ENCODE peak calls at places on chromosomes 6 and 20, in four cellular contexts. One of them, this sample, is unnamed.

GRCh38 chr6:6749791-6750434 is 161.4 kb downstream of the LY86 start:
- DNase-seq in CD4-positive, alpha-beta T cell: no peak
- DNase-seq in neuronal stem cell: no peak
- DNase-seq in upper lobe of right lung: peak
- DNase-seq in this sample: no peak

GRCh38 chr6:112253505-112253841 is 894 bp downstream of the LAMA4 start:
- DNase-seq in CD4-positive, alpha-beta T cell: no peak
- DNase-seq in neuronal stem cell: no peak
- DNase-seq in upper lobe of right lung: no peak
- DNase-seq in this sample: no peak

GRCh38 chr6:75117701-75118100 is 88.2 kb downstream of the COL12A1 start:
- DNase-seq in CD4-positive, alpha-beta T cell: no peak
- DNase-seq in neuronal stem cell: no peak
- DNase-seq in upper lobe of right lung: no peak
- DNase-seq in this sample: no peak

GRCh38 chr6:122289721-122290501 is 109.5 kb upstream of the HSF2 start:
- DNase-seq in CD4-positive, alpha-beta T cell: no peak
- DNase-seq in neuronal stem cell: no peak
- DNase-seq in upper lobe of right lung: no peak
- DNase-seq in this sample: no peak

GRCh38 chr6:37516076-37516919 is 16.6 kb upstream of the CCDC167 start:
- DNase-seq in CD4-positive, alpha-beta T cell: peak
- DNase-seq in neuronal stem cell: no peak
- DNase-seq in upper lobe of right lung: peak
- DNase-seq in this sample: no peak

GRCh38 chr6:35343092-35343834 is 905 bp downstream of the PPARD start:
- DNase-seq in CD4-positive, alpha-beta T cell: no peak
- DNase-seq in neuronal stem cell: no peak
- DNase-seq in upper lobe of right lung: peak
- DNase-seq in this sample: peak

GRCh38 chr6:157556671-157557430 is 175.9 kb downstream of the ZDHHC14 start:
- DNase-seq in CD4-positive, alpha-beta T cell: no peak
- DNase-seq in neuronal stem cell: no peak
- DNase-seq in upper lobe of right lung: no peak
- DNase-seq in this sample: no peak

GRCh38 chr6:170298688-170299087 is 7.8 kb upstream of the DLL1 start:
- DNase-seq in CD4-positive, alpha-beta T cell: no peak
- DNase-seq in neuronal stem cell: no peak
- DNase-seq in upper lobe of right lung: no peak
- DNase-seq in this sample: no peak

GRCh38 chr6:43378631-43379030 is 9.2 kb upstream of the ZNF318 start:
- DNase-seq in CD4-positive, alpha-beta T cell: no peak
- DNase-seq in neuronal stem cell: no peak
- DNase-seq in upper lobe of right lung: no peak
- DNase-seq in this sample: no peak

GRCh38 chr6:10412948-10413849 is 1.7 kb downstream of the TFAP2A start:
- DNase-seq in CD4-positive, alpha-beta T cell: no peak
- DNase-seq in neuronal stem cell: no peak
- DNase-seq in upper lobe of right lung: peak
- DNase-seq in this sample: no peak

GRCh38 chr6:112927641-112928040 is 580.5 kb downstream of the RFPL4B start:
- DNase-seq in CD4-positive, alpha-beta T cell: no peak
- DNase-seq in neuronal stem cell: no peak
- DNase-seq in upper lobe of right lung: no peak
- DNase-seq in this sample: no peak

GRCh38 chr20:32918751-32919150 is 60.0 kb downstream of the EFCAB8 start:
- DNase-seq in CD4-positive, alpha-beta T cell: no peak
- DNase-seq in neuronal stem cell: no peak
- DNase-seq in upper lobe of right lung: no peak
- DNase-seq in this sample: no peak

GRCh38 chr20:23368316-23369110 is 6.5 kb downstream of the GZF1 start:
- DNase-seq in CD4-positive, alpha-beta T cell: no peak
- DNase-seq in neuronal stem cell: no peak
- DNase-seq in upper lobe of right lung: no peak
- DNase-seq in this sample: no peak

GRCh38 chr6:13795041-13795748 is 19.2 kb downstream of the MCUR1 start:
- DNase-seq in CD4-positive, alpha-beta T cell: peak
- DNase-seq in neuronal stem cell: peak
- DNase-seq in upper lobe of right lung: peak
- DNase-seq in this sample: peak

GRCh38 chr20:41177636-41178035 is 40.3 kb downstream of the PLCG1 start:
- DNase-seq in CD4-positive, alpha-beta T cell: no peak
- DNase-seq in neuronal stem cell: no peak
- DNase-seq in upper lobe of right lung: no peak
- DNase-seq in this sample: peak

GRCh38 chr20:62961310-62961783 is 8.8 kb downstream of the SLC17A9 start:
- DNase-seq in CD4-positive, alpha-beta T cell: no peak
- DNase-seq in neuronal stem cell: no peak
- DNase-seq in upper lobe of right lung: no peak
- DNase-seq in this sample: no peak

GRCh38 chr6:141956046-141956761 is 176.5 kb upstream of the GJE1 start:
- DNase-seq in CD4-positive, alpha-beta T cell: no peak
- DNase-seq in neuronal stem cell: no peak
- DNase-seq in upper lobe of right lung: no peak
- DNase-seq in this sample: no peak

GRCh38 chr6:49551126-49551865 is 828 bp downstream of the C6orf141 start:
- DNase-seq in CD4-positive, alpha-beta T cell: no peak
- DNase-seq in neuronal stem cell: peak
- DNase-seq in upper lobe of right lung: no peak
- DNase-seq in this sample: no peak

GRCh38 chr6:151254451-151255081 is 14.8 kb downstream of the AKAP12 start:
- DNase-seq in CD4-positive, alpha-beta T cell: no peak
- DNase-seq in neuronal stem cell: no peak
- DNase-seq in upper lobe of right lung: no peak
- DNase-seq in this sample: no peak

GRCh38 chr6:89369009-89369408 is 16.5 kb upstream of the UBE2J1 start:
- DNase-seq in CD4-positive, alpha-beta T cell: no peak
- DNase-seq in neuronal stem cell: no peak
- DNase-seq in upper lobe of right lung: peak
- DNase-seq in this sample: peak

GRCh38 chr6:166826264-166826663 is 130.1 kb downstream of the RNASET2 start:
- DNase-seq in CD4-positive, alpha-beta T cell: no peak
- DNase-seq in neuronal stem cell: no peak
- DNase-seq in upper lobe of right lung: no peak
- DNase-seq in this sample: no peak

GRCh38 chr6:2940010-2940850 is 31.1 kb downstream of the SERPINB6 start:
- DNase-seq in CD4-positive, alpha-beta T cell: peak
- DNase-seq in neuronal stem cell: no peak
- DNase-seq in upper lobe of right lung: no peak
- DNase-seq in this sample: no peak

GRCh38 chr6:53335224-53335994 is 13.3 kb downstream of the ELOVL5 start:
- DNase-seq in CD4-positive, alpha-beta T cell: peak
- DNase-seq in neuronal stem cell: no peak
- DNase-seq in upper lobe of right lung: no peak
- DNase-seq in this sample: no peak
- H3K27ac ChIP-seq in CD4-positive, alpha-beta T cell: peak
- H3K27ac ChIP-seq in neuronal stem cell: no peak
- H3K27ac ChIP-seq in upper lobe of right lung: peak
- H3K27ac ChIP-seq in this sample: peak

DNA sequence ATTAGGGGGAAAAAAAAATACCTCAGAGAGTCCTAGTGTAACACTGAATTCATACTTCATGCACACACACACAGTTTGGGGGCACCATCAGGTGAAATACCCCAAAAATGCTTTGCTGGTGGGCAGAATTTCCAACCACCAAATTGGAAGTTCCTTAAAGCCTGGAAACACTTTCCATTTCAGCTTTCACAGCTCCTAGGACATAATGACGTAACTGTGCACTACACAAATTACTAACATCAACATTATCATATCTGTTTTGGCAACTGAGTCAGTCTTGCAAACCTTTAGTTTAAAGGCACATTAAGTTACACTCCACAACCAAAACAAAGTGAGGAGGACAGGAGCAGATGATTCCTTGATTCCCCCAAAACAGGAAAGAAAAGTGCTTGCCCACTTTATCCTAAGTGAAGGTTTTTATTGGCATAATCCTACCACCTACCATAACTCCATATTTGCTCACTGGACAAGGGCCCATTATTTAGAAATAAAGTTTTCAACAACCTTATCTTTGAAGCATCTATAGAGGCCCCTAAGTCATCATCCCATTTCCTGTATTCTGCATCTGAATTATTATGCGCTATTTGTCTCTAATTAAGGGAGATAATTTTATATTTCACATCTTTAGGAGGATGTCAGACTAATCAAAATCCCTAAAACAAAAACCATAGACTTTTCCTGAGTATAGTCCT is 3.4 kb downstream of the MBOAT1 start:
- DNase-seq in CD4-positive, alpha-beta T cell: no peak
- DNase-seq in neuronal stem cell: no peak
- DNase-seq in upper lobe of right lung: no peak
- DNase-seq in this sample: no peak
- H3K27ac ChIP-seq in CD4-positive, alpha-beta T cell: no peak
- H3K27ac ChIP-seq in neuronal stem cell: no peak
- H3K27ac ChIP-seq in upper lobe of right lung: no peak
- H3K27ac ChIP-seq in this sample: no peak

GRCh38 chr6:25980935-25981334 is 18.3 kb downstream of the TRIM38 start:
- DNase-seq in CD4-positive, alpha-beta T cell: no peak
- DNase-seq in neuronal stem cell: no peak
- DNase-seq in upper lobe of right lung: no peak
- DNase-seq in this sample: no peak
- H3K27ac ChIP-seq in CD4-positive, alpha-beta T cell: no peak
- H3K27ac ChIP-seq in neuronal stem cell: no peak
- H3K27ac ChIP-seq in upper lobe of right lung: no peak
- H3K27ac ChIP-seq in this sample: no peak

GRCh38 chr6:105138141-105138540 is 41.7 kb downstream of the POPDC3 start:
- DNase-seq in CD4-positive, alpha-beta T cell: no peak
- DNase-seq in neuronal stem cell: no peak
- DNase-seq in upper lobe of right lung: no peak
- DNase-seq in this sample: no peak

GRCh38 chr6:105135056-105135455 is 44.8 kb downstream of the POPDC3 start:
- DNase-seq in CD4-positive, alpha-beta T cell: no peak
- DNase-seq in neuronal stem cell: no peak
- DNase-seq in upper lobe of right lung: no peak
- DNase-seq in this sample: no peak

GRCh38 chr6:105135907-105136432 is 43.8 kb downstream of the POPDC3 start:
- DNase-seq in CD4-positive, alpha-beta T cell: no peak
- DNase-seq in neuronal stem cell: no peak
- DNase-seq in upper lobe of right lung: no peak
- DNase-seq in this sample: no peak

GRCh38 chr6:105136433-105137350 is 43.1 kb downstream of the POPDC3 start:
- DNase-seq in CD4-positive, alpha-beta T cell: no peak
- DNase-seq in neuronal stem cell: peak
- DNase-seq in upper lobe of right lung: peak
- DNase-seq in this sample: peak

DNA sequence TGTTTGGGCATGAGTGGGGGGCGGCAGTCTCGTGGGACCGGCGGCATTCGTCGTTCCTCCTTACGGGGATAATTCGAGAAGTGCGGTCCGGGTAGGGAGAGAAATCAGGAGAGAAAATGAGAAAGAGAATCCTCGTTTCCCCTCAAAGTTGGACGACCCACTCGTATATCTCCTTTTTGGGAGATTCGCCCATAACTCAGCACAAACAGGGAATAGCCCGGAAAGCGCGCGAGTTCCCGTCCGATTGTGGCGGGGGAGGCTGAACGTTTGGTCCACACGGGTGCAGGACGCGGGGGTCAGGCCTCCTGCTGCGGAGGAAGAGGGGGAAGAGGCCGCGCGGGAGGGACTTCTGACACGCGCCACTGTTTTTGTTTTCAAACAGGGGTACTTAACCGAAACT is 42.4 kb downstream of the POPDC3 start:
- DNase-seq in CD4-positive, alpha-beta T cell: no peak
- DNase-seq in neuronal stem cell: no peak
- DNase-seq in upper lobe of right lung: no peak
- DNase-seq in this sample: peak
- H3K27ac ChIP-seq in CD4-positive, alpha-beta T cell: no peak
- H3K27ac ChIP-seq in neuronal stem cell: no peak
- H3K27ac ChIP-seq in upper lobe of right lung: no peak
- H3K27ac ChIP-seq in this sample: peak

DNA sequence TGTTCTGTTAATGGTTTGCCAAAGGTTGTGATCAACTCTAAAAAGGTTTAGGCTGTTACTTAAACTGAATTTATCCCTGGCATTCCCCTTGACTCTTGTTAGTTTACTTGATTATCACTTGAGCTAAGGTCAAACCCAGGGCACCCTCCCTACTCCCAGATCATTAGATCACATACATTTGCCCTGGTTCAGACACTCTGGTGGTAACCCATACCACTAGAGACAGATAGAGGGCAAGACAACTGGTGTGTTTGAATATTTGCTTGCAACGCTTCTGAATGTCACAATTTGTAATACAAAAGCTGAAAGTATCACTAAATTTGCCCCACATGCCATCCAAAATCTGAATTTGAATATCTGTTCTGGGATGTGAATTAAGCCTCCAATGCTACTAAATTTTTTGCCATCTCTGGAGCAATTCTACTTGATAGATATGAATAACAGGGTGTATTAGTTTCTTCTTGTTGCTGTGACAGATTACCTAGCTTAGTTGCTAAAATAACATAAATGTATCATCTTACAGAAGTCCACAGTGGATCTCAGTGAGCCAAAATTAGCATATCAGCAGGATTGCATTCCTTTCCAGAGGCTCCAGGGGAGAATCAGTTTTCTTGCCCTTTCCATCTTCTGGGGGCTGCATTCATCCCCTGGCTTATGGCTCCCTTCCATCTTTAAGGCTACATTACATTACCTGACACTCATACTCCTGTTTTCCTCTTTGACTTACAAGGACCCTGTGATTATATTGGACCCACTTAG is 45.4 kb downstream of the FIG4 start:
- DNase-seq in CD4-positive, alpha-beta T cell: no peak
- DNase-seq in neuronal stem cell: no peak
- DNase-seq in upper lobe of right lung: no peak
- DNase-seq in this sample: no peak
- H3K27ac ChIP-seq in CD4-positive, alpha-beta T cell: no peak
- H3K27ac ChIP-seq in neuronal stem cell: no peak
- H3K27ac ChIP-seq in upper lobe of right lung: no peak
- H3K27ac ChIP-seq in this sample: no peak

GRCh38 chr6:116210316-116210715 is 43.6 kb downstream of the TSPYL4 start:
- DNase-seq in CD4-positive, alpha-beta T cell: no peak
- DNase-seq in neuronal stem cell: no peak
- DNase-seq in upper lobe of right lung: no peak
- DNase-seq in this sample: no peak

GRCh38 chr6:116215414-116215813 is 38.5 kb downstream of the TSPYL4 start:
- DNase-seq in CD4-positive, alpha-beta T cell: no peak
- DNase-seq in neuronal stem cell: no peak
- DNase-seq in upper lobe of right lung: no peak
- DNase-seq in this sample: no peak

GRCh38 chr6:116208056-116208785 is 45.7 kb downstream of the TSPYL4 start:
- DNase-seq in CD4-positive, alpha-beta T cell: no peak
- DNase-seq in neuronal stem cell: no peak
- DNase-seq in upper lobe of right lung: no peak
- DNase-seq in this sample: no peak

GRCh38 chr6:116206231-116206903 is 47.5 kb downstream of the TSPYL4 start:
- DNase-seq in CD4-positive, alpha-beta T cell: no peak
- DNase-seq in neuronal stem cell: no peak
- DNase-seq in upper lobe of right lung: no peak
- DNase-seq in this sample: no peak

GRCh38 chr6:116210750-116211425 is 43.0 kb downstream of the TSPYL4 start:
- DNase-seq in CD4-positive, alpha-beta T cell: no peak
- DNase-seq in neuronal stem cell: no peak
- DNase-seq in upper lobe of right lung: no peak
- DNase-seq in this sample: no peak
- H3K27ac ChIP-seq in CD4-positive, alpha-beta T cell: no peak
- H3K27ac ChIP-seq in neuronal stem cell: no peak
- H3K27ac ChIP-seq in upper lobe of right lung: no peak
- H3K27ac ChIP-seq in this sample: no peak

This sample was measured in substantia nigra.